ENCODE peak calls at places on chromosomes 7 and 10, in seven cellular contexts. T, J, R, W, V, S and Y are unnamed samples. For H3K27me3, the result is how much of the 10 kb centered on the place peaks cover.

GRCh38 chr7:123711832-123712293 is 36.9 kb downstream of the WASL start:
- DNase-seq in T (no peak), J (no peak), R (no peak), W (no peak), V (no peak), S (no peak), Y (no peak)

GRCh38 chr7:30019387-30019786 is 7.1 kb downstream of the FKBP14 start:
- DNase-seq in T (no peak), J (no peak), R (no peak), W (no peak), V (no peak), S (no peak), Y (no peak)

GRCh38 chr7:85695041-85695990 is 508.5 kb upstream of the SEMA3D start:
- DNase-seq in T (no peak), J (no peak), R (no peak), W (no peak), V (peak), S (no peak), Y (no peak)

GRCh38 chr10:79079074-79079397 is 10.3 kb downstream of the ZMIZ1 start:
- DNase-seq in T (no peak), J (no peak), R (no peak), W (no peak), V (no peak), S (no peak), Y (no peak)

GRCh38 chr10:127600479-127600878 is 51.4 kb downstream of the NPS start:
- DNase-seq in T (no peak), J (no peak), R (no peak), W (no peak), V (no peak), S (no peak), Y (no peak)

GRCh38 chr10:86439544-86439943 is 72.9 kb upstream of the GRID1 start:
- DNase-seq in T (peak), J (peak), R (no peak), W (peak), V (no peak), S (no peak), Y (no peak)

GRCh38 chr10:100359030-100359432 is 12.0 kb downstream of the SCD start:
- DNase-seq in T (no peak), J (no peak), R (no peak), W (no peak), V (no peak), S (no peak), Y (no peak)

GRCh38 chr7:100799037-100799896 is 28.1 kb downstream of the EPHB4 start:
- DNase-seq in T (peak), J (peak), R (no peak), W (peak), V (no peak), S (peak), Y (peak)

GRCh38 chr10:129968937-129969527 is 5.0 kb upstream of the EBF3 start:
- DNase-seq in T (peak), J (no peak), R (no peak), W (no peak), V (no peak), S (no peak), Y (peak)

GRCh38 chr10:45201271-45201670 is 114.1 kb downstream of the OR13A1 start:
- DNase-seq in T (no peak), J (no peak), R (no peak), W (no peak), V (no peak), S (no peak), Y (no peak)

GRCh38 chr10:45198596-45199379 is 116.6 kb downstream of the OR13A1 start:
- DNase-seq in T (no peak), J (no peak), R (no peak), W (no peak), V (no peak), S (no peak), Y (no peak)

GRCh38 chr10:45197816-45198595 is 117.4 kb downstream of the OR13A1 start:
- DNase-seq in T (no peak), J (no peak), R (no peak), W (no peak), V (no peak), S (no peak), Y (no peak)

GRCh38 chr10:45202242-45202641 is 113.2 kb downstream of the OR13A1 start:
- DNase-seq in T (no peak), J (no peak), R (no peak), W (no peak), V (no peak), S (no peak), Y (no peak)

DNA sequence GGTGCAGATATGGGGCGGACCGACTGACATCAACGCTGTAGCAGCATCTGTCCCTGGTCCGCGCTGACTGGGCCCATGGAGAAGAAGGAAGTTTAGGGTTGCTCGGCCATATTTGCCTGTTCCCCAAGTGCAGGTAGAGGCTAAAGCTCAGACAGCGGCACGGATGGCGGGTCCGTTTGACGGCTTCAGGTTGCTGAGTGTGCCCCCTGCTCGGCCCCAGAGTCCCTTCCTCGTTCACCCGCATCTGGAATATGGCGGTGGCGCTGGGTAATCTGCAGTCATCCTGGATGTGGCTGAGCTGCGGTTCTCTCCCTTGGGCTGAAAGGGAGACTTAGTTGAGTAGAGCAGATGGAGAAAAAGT is 116.0 kb downstream of the OR13A1 start:
- DNase-seq in T (no peak), J (no peak), R (no peak), W (no peak), V (no peak), S (no peak), Y (peak)
- H3K27me3 ChIP-seq in T (under half), J (under half), R (under half), W (under half), V (under half), S (under half), Y (under half)

GRCh38 chr7:98238976-98239375 is 13.1 kb downstream of the TECPR1 start:
- DNase-seq in T (no peak), J (no peak), R (no peak), W (no peak), V (no peak), S (no peak), Y (no peak)

GRCh38 chr7:98242342-98242741 is 9.7 kb downstream of the TECPR1 start:
- DNase-seq in T (no peak), J (no peak), R (no peak), W (no peak), V (no peak), S (no peak), Y (no peak)

GRCh38 chr7:98240961-98241673 is 10.9 kb downstream of the TECPR1 start:
- DNase-seq in T (peak), J (peak), R (peak), W (peak), V (no peak), S (peak), Y (peak)

GRCh38 chr7:98242934-98243333 is 9.1 kb downstream of the TECPR1 start:
- DNase-seq in T (no peak), J (no peak), R (no peak), W (no peak), V (no peak), S (no peak), Y (no peak)

GRCh38 chr7:98241674-98242241 is 10.3 kb downstream of the TECPR1 start:
- DNase-seq in T (no peak), J (no peak), R (no peak), W (no peak), V (no peak), S (no peak), Y (no peak)
- H3K27ac ChIP-seq in T (no peak), J (no peak), R (no peak), W (no peak), V (no peak), S (no peak), Y (peak)

GRCh38 chr7:13117103-13117502 is 429.7 kb downstream of the ARL4A start:
- DNase-seq in T (no peak), J (no peak), R (peak), W (no peak), V (no peak), S (no peak), Y (no peak)

GRCh38 chr7:13110107-13110506 is 422.7 kb downstream of the ARL4A start:
- DNase-seq in T (no peak), J (no peak), R (no peak), W (no peak), V (no peak), S (no peak), Y (no peak)

GRCh38 chr7:13115829-13116228 is 428.4 kb downstream of the ARL4A start:
- DNase-seq in T (no peak), J (no peak), R (no peak), W (no peak), V (no peak), S (no peak), Y (no peak)

GRCh38 chr7:13111230-13111629 is 423.8 kb downstream of the ARL4A start:
- DNase-seq in T (no peak), J (no peak), R (peak), W (no peak), V (no peak), S (no peak), Y (no peak)

DNA sequence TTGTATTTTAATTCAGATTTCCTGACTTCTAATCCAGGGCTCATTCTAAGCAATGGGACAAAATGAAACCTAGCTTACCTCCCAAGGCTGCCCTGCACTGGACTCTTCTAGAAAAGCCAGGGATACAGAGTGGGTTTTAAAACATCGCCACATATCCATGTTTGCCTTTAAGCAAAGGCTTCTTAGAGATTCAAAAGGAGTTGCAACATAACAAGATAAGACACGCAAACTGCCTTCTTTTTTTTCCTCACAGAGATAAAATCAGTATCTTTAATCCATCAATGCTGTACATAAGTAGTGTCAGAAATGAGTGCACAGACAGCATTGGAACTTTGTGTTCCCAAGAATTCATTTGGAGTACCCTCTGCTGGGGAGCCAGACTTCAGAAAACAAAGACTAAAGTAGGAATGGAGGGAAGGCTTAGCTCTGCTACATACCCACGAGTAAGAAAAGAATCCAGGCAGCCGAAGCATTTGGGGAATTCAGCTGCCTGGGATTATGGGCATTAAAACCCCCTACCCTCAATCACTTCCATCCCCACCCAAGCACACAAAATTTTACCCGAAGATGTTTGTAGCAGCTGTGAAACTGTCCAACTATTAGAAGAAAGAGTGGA is 427.8 kb downstream of the ARL4A start:
- DNase-seq in T (no peak), J (no peak), R (no peak), W (no peak), V (no peak), S (no peak), Y (no peak)
- TF ChIP-seq CTCF in T (no peak), J (no peak), R (no peak), W (no peak), V (peak), S (no peak), Y (no peak)

DNA sequence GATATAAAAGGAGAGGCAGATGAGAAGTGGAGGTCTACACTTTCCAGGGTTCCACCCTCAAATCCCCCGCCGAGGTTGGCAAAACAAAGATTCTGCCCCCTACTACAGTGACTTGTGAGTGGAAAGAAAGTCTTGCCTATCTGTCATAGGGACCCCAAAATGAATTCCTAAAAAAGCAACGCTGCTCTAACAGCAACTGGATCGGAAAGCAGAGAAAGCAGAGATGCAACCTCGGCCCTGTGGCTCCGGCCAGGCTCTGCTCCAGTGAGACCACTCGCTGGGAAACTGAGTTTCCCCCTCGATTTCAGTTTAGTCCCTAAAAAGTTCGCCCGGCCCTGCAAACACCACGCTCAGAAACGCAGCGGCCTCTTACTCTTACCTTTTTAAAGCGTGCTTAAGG is 297.9 kb upstream of the NFE2L3 start:
- DNase-seq in T (no peak), J (no peak), R (no peak), W (no peak), V (no peak), S (no peak), Y (no peak)
- H3K27me3 ChIP-seq in T (under half), J (half or more), R (under half), W (half or more), V (under half), S (half or more), Y (under half)